ENCODE peak calls at places on chromosomes 16 and 17, in eight cellular contexts. Q is stimulated activated CD8-positive, alpha-beta memory T cell treated with anti-CD3 and anti-CD28 coated beads, Interleukin-15, amount 100 ng/mL, for 4 hours; K is transverse colon; A is AG09309; O is suprapubic skin; R is non-pigmented ciliary epithelial cell; I is cardiac muscle cell; V is T-helper 22 cell. W is an unnamed sample.

GRCh38 chr17:40097931-40098845 is 2.2 kb downstream of the NR1D1 start:
- DNase-seq in Q (no peak), K (peak), A (no peak), O (no peak), R (no peak), I (peak), V (no peak), W (no peak)

GRCh38 chr17:310111-311010 is 42.2 kb downstream of the RPH3AL start:
- DNase-seq in Q (no peak), K (no peak), A (no peak), O (no peak), R (no peak), I (no peak), V (no peak), W (no peak)

GRCh38 chr17:49180998-49181635 is 29.3 kb downstream of the GNGT2 start:
- DNase-seq in Q (no peak), K (no peak), A (no peak), O (no peak), R (no peak), I (no peak), V (no peak), W (peak)

GRCh38 chr16:65054457-65054856 is 67.4 kb downstream of the CDH11 start:
- DNase-seq in Q (no peak), K (no peak), A (no peak), O (no peak), R (no peak), I (peak), V (no peak), W (no peak)

GRCh38 chr16:63913278-63913677 is 1208.6 kb downstream of the CDH11 start:
- DNase-seq in Q (no peak), K (no peak), A (no peak), O (no peak), R (no peak), I (no peak), V (no peak), W (no peak)

GRCh38 chr17:56284501-56284900 is 131.2 kb downstream of the ANKFN1 start:
- DNase-seq in Q (no peak), K (no peak), A (no peak), O (no peak), R (no peak), I (no peak), V (no peak), W (no peak)

GRCh38 chr16:57144027-57144426 is 41.8 kb downstream of the PSME3IP1 start:
- DNase-seq in Q (no peak), K (no peak), A (no peak), O (peak), R (no peak), I (no peak), V (no peak), W (no peak)

GRCh38 chr16:71637398-71637797 is 11.4 kb downstream of the MARVELD3 start:
- DNase-seq in Q (no peak), K (no peak), A (peak), O (no peak), R (peak), I (peak), V (no peak), W (no peak)

GRCh38 chr17:44197980-44198720 is 1.5 kb downstream of the ATXN7L3 start:
- DNase-seq in Q (no peak), K (peak), A (no peak), O (no peak), R (no peak), I (peak), V (no peak), W (peak)

GRCh38 chr17:10265100-10265810 is 66.8 kb upstream of the GAS7 start:
- DNase-seq in Q (no peak), K (no peak), A (peak), O (no peak), R (no peak), I (peak), V (no peak), W (no peak)

W was measured in GDM1.